ENCODE peak calls at places on chromosome 20, in four cellular contexts. One of them, this sample, is unnamed. For H3K4me1, the result is how much of the 10 kb centered on the place peaks cover.

GRCh38 chr20:31547017-31547675 is 32.9 kb downstream of the HM13 start:
- DNase-seq in K562: peak
- DNase-seq in stomach: peak
- DNase-seq in breast epithelium: peak
- DNase-seq in this sample: no peak

GRCh38 chr20:34473262-34473883 is 42.8 kb upstream of the DYNLRB1 start:
- DNase-seq in breast epithelium: no peak
- DNase-seq in stomach: no peak
- DNase-seq in K562: peak
- DNase-seq in this sample: no peak

GRCh38 chr20:25025091-25025861 is 32.7 kb downstream of the ACSS1 start:
- DNase-seq in K562: no peak
- DNase-seq in breast epithelium: no peak
- DNase-seq in stomach: peak
- DNase-seq in this sample: no peak

GRCh38 chr20:10790013-10790412 is 116.2 kb upstream of the JAG1 start:
- DNase-seq in stomach: no peak
- DNase-seq in breast epithelium: no peak
- DNase-seq in K562: no peak
- DNase-seq in this sample: no peak

GRCh38 chr20:25251019-25251418 is 3.1 kb downstream of the PYGB start:
- DNase-seq in breast epithelium: peak
- DNase-seq in stomach: no peak
- DNase-seq in K562: no peak
- DNase-seq in this sample: no peak

GRCh38 chr20:11496382-11496781 is 421.3 kb upstream of the BTBD3 start:
- DNase-seq in stomach: no peak
- DNase-seq in breast epithelium: no peak
- DNase-seq in K562: no peak
- DNase-seq in this sample: no peak

GRCh38 chr20:61663521-61664425 is 401.9 kb downstream of the TAF4 start:
- DNase-seq in stomach: no peak
- DNase-seq in breast epithelium: no peak
- DNase-seq in K562: no peak
- DNase-seq in this sample: no peak

GRCh38 chr20:61534346-61534745 is 282.3 kb downstream of the CDH4 start:
- DNase-seq in breast epithelium: no peak
- DNase-seq in K562: no peak
- DNase-seq in stomach: no peak
- DNase-seq in this sample: no peak

GRCh38 chr20:35002426-35003210 is 47.0 kb downstream of the MYH7B start:
- DNase-seq in stomach: no peak
- DNase-seq in K562: no peak
- DNase-seq in breast epithelium: no peak
- DNase-seq in this sample: no peak

GRCh38 chr20:36543187-36544133 is 2.1 kb downstream of the MYL9 start:
- DNase-seq in breast epithelium: peak
- DNase-seq in K562: no peak
- DNase-seq in stomach: no peak
- DNase-seq in this sample: no peak

GRCh38 chr20:805713-806112 is 27.8 kb upstream of the FAM110A start:
- DNase-seq in breast epithelium: no peak
- DNase-seq in K562: no peak
- DNase-seq in stomach: no peak
- DNase-seq in this sample: no peak

GRCh38 chr20:15476781-15477180 is 1096.5 kb downstream of the KIF16B start:
- DNase-seq in breast epithelium: no peak
- DNase-seq in stomach: no peak
- DNase-seq in K562: no peak
- DNase-seq in this sample: no peak

GRCh38 chr20:50831605-50832004 is 36.7 kb downstream of the BCAS4 start:
- DNase-seq in K562: no peak
- DNase-seq in stomach: no peak
- DNase-seq in breast epithelium: no peak
- DNase-seq in this sample: no peak

GRCh38 chr20:43538855-43539700 is 19.7 kb upstream of the SGK2 start:
- DNase-seq in stomach: no peak
- DNase-seq in breast epithelium: no peak
- DNase-seq in K562: no peak
- DNase-seq in this sample: no peak

GRCh38 chr20:50995506-50995905 is 27.4 kb downstream of the KCNG1 start:
- DNase-seq in K562: no peak
- DNase-seq in stomach: no peak
- DNase-seq in breast epithelium: no peak
- DNase-seq in this sample: no peak

GRCh38 chr20:55668659-55669058 is 336.7 kb downstream of the CBLN4 start:
- DNase-seq in breast epithelium: no peak
- DNase-seq in K562: no peak
- DNase-seq in stomach: no peak
- DNase-seq in this sample: no peak

GRCh38 chr20:37984018-37984785 is 49.1 kb downstream of the TTI1 start:
- DNase-seq in stomach: peak
- DNase-seq in K562: no peak
- DNase-seq in breast epithelium: no peak
- DNase-seq in this sample: peak

GRCh38 chr20:43925786-43926185 is 11.1 kb downstream of the TOX2 start:
- DNase-seq in breast epithelium: no peak
- DNase-seq in K562: no peak
- DNase-seq in stomach: no peak
- DNase-seq in this sample: no peak

GRCh38 chr20:51249781-51250180 is 226.9 kb upstream of the KCNG1 start:
- DNase-seq in breast epithelium: no peak
- DNase-seq in K562: no peak
- DNase-seq in stomach: no peak
- DNase-seq in this sample: no peak

GRCh38 chr20:965956-966355 is 36.2 kb downstream of the RSPO4 start:
- DNase-seq in breast epithelium: no peak
- DNase-seq in K562: no peak
- DNase-seq in stomach: no peak
- DNase-seq in this sample: no peak

GRCh38 chr20:32078777-32079176 is 26.7 kb downstream of the HCK start:
- DNase-seq in stomach: no peak
- DNase-seq in K562: no peak
- DNase-seq in breast epithelium: no peak
- DNase-seq in this sample: no peak

GRCh38 chr20:889932-890463 is 26.1 kb downstream of the ANGPT4 start:
- DNase-seq in stomach: no peak
- DNase-seq in K562: no peak
- DNase-seq in breast epithelium: no peak
- DNase-seq in this sample: no peak

GRCh38 chr20:22984611-22985010 is 50.5 kb upstream of the SSTR4 start:
- DNase-seq in K562: no peak
- DNase-seq in breast epithelium: no peak
- DNase-seq in stomach: no peak
- DNase-seq in this sample: no peak

GRCh38 chr20:9110365-9110764 is 41.5 kb downstream of the PLCB4 start:
- DNase-seq in K562: no peak
- DNase-seq in breast epithelium: no peak
- DNase-seq in stomach: no peak
- DNase-seq in this sample: no peak

GRCh38 chr20:48744515-48744914 is 83.3 kb downstream of the PREX1 start:
- DNase-seq in stomach: no peak
- DNase-seq in K562: no peak
- DNase-seq in breast epithelium: no peak
- DNase-seq in this sample: no peak

GRCh38 chr20:10637062-10637559 is 36.7 kb downstream of the JAG1 start:
- DNase-seq in K562: no peak
- DNase-seq in stomach: no peak
- DNase-seq in breast epithelium: no peak
- DNase-seq in this sample: no peak

GRCh38 chr20:6841128-6841527 is 73.6 kb downstream of the BMP2 start:
- DNase-seq in K562: no peak
- DNase-seq in breast epithelium: no peak
- DNase-seq in stomach: no peak
- DNase-seq in this sample: no peak

GRCh38 chr20:16428112-16428511 is 145.1 kb downstream of the KIF16B start:
- DNase-seq in K562: no peak
- DNase-seq in stomach: no peak
- DNase-seq in breast epithelium: no peak
- DNase-seq in this sample: no peak

GRCh38 chr20:24309596-24309995 is 159.8 kb upstream of the SYNDIG1 start:
- DNase-seq in breast epithelium: no peak
- DNase-seq in stomach: no peak
- DNase-seq in K562: no peak
- DNase-seq in this sample: no peak

DNA sequence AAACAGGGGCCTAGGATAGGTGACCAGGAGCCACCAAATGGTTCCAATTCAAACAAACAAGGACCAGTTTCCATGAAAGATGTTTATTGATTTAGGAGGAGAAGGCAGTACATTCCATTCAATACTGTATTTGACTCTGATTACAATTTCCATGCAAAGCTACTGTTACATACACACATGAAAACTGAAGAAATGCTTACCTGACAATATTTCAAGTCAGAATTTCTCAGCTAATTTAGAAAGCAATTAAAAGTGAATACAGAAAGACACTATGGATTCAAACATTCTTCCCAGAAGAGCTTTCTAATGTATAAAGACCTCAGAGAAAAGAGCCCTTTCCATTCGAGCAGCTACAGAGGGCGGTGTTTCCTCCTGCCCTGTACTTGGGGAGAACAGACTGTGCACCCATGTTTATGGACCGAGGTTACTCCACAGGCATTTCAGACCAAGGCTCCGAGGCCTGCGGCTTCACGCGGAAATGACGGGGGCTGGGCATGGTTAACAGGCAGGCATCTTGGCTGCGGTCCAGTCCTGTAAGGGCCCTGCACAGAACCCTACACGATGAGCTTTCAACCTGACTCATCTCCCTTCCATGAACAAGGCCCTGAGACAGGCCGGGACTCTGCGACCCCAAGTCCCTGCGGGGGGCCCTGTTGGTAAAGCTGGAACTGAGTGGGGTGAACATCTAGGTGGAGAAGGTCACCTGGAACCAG is 25.7 kb upstream of the TCFL5 start:
- DNase-seq in stomach: peak
- DNase-seq in breast epithelium: no peak
- DNase-seq in K562: no peak
- DNase-seq in this sample: no peak
- H3K4me1 ChIP-seq in stomach: under half
- H3K4me1 ChIP-seq in breast epithelium: under half
- H3K4me1 ChIP-seq in K562: under half
- H3K4me1 ChIP-seq in this sample: under half

DNA sequence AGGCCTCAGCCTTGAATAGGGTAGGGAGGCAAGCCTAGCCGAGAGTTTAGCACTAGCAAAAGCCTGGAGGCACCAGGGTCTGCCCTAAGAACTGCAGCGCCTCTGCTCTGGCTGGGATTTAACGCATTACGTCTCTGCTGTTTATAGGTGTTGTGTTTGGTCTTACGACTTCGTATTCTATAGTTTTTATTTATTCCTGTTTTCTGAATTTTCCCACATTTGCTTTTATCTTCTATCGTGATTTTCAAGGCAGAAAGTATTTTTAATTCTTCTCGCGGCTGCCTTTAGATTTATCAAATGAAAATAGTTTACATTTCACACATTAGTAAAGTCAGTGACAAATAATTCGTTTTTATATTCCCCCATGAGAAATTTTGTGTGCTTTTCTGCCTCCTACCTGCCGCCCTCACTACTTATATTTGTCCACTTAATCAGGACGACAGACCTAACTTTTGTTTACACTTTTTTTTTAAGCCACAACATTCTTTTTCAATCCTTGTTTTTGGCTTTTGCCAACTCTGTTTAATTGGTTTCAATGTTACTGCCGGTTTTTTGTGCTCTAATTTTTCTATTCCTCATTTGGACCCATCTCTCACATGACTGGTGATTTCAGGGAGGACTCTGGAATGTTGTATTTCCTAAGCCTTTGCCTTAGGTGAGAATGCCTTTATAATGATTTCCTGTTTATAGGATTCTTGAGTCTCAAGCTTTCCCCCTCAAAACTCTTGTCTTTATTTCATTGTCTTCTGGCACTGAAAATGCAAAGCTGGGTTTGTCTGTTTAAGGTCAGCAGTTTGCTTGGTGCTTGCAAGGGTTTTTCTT is 1.3 kb upstream of the LZTS3 start:
- DNase-seq in stomach: no peak
- DNase-seq in breast epithelium: no peak
- DNase-seq in K562: no peak
- DNase-seq in this sample: no peak
- TF ChIP-seq POLR2A in stomach: no peak
- TF ChIP-seq POLR2A in breast epithelium: no peak
- TF ChIP-seq POLR2A in K562: no peak
- TF ChIP-seq POLR2A in this sample: no peak

DNA sequence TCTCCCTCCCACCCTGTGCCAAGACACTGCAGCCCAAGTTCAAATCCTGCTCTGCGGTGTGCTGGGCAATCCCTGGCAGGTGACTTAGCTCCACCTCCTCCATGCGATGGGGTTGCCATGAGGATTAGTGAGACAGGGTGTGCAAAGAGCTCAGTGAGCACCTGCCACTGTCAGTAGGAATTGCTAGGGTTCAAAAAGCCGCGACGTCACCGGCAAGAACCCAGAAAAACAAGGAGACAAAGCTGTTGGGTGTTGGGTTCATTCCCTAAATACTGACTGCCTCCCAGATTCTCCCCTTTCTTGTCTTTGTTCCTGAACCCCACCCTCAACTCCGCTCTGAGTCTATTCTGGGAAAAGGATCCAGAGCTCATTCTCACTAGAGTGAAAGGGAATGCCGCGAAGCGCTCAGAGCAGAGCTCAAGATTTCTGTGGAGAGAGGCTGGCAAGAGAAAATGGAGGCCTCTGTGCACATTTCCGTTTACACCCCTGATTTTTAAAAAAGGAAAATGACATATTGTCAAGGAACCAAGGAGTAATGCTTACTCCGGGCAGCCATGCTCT is 13.3 kb downstream of the PMEPA1 start:
- DNase-seq in breast epithelium: no peak
- DNase-seq in K562: no peak
- DNase-seq in stomach: no peak
- DNase-seq in this sample: no peak
- H3K4me1 ChIP-seq in breast epithelium: under half
- H3K4me1 ChIP-seq in K562: under half
- H3K4me1 ChIP-seq in stomach: under half
- H3K4me1 ChIP-seq in this sample: half or more

DNA sequence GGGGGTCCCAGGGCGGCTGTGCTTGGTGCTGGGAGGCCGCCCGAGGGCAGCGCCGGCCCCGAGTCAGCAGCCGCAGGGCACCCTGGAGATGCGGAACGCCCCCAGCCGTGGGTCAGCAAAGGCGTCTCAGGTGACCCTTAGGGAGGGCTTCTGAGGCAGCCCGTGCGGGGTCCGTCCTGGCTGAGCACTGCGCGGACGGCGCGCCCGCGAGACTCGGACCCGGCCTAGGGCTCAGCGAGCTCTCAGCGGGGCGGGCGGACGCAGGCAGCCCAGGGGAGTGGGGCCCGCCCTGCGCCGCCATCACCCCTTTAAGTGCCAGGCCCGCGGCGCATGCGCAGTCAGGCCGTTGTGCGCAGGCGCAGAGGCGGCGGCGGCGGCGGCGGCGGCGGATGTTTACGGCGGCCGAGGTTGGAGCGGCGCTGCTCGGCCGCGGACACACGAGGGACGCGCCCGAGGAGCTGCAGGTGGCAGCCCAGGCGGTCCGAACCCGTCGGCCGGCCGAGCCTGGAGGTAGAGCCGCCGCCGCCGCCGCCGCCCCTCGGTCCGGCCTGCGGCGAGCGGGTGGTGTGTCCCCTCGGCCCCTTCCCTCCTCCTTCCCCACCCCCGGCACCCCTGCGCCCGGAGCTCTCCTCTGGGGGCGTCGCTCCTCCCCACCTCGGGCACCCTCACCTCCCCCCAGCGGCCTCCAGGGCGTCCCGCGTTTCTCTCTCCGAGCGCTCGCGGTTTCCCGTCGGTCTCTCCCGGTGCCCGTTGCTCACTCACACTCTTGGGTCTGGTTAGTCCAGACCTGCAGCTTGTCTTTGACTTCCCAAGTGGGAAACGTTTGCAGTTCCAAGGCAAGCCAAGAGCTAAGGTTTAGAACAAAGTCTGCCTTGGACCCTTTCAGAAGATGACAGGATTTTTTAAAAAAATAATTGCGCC is at the start of gene PCMTD2:
- DNase-seq in stomach: peak
- DNase-seq in breast epithelium: peak
- DNase-seq in K562: peak
- DNase-seq in this sample: peak
- TF ChIP-seq POLR2A in stomach: no peak
- TF ChIP-seq POLR2A in breast epithelium: no peak
- TF ChIP-seq POLR2A in K562: peak
- TF ChIP-seq POLR2A in this sample: peak

This sample was measured in vagina.